ENCODE peak calls at places on chromosomes 12 and 14, in nine cellular contexts. Q is foreskin fibroblast, U is A549, P is ovary, V is NB4, X is IMR-90, F is thyroid gland, I is prostate gland, M is astrocyte. L is an unnamed sample.

GRCh38 chr12:96986883-96987523 is 79.9 kb downstream of the NEDD1 start:
- DNase-seq in Q (peak), U (peak), V (peak), F (peak), M (no peak), P (no peak), X (peak), I (no peak), L (no peak)

GRCh38 chr14:95183532-95184412 is 26.4 kb upstream of the DICER1 start:
- DNase-seq in I (no peak), F (no peak), U (no peak), Q (no peak), X (no peak), V (peak), P (no peak), M (no peak), L (no peak)

GRCh38 chr14:56059054-56059453 is 59.2 kb upstream of the PELI2 start:
- DNase-seq in Q (peak), I (no peak), F (no peak), P (no peak), X (peak), M (no peak), V (peak), U (no peak), L (no peak)

GRCh38 chr12:40226652-40227051 is 1.9 kb downstream of the LRRK2 start:
- DNase-seq in I (no peak), F (peak), U (peak), P (peak), M (peak), X (peak), V (peak), Q (peak), L (no peak)

GRCh38 chr12:96130396-96131059 is 63.6 kb upstream of the ELK3 start:
- DNase-seq in V (no peak), X (no peak), Q (no peak), I (no peak), P (no peak), M (no peak), F (no peak), U (no peak), L (no peak)

GRCh38 chr14:34437729-34438080 is 24.3 kb downstream of the SPTSSA start:
- DNase-seq in F (no peak), P (no peak), V (peak), U (no peak), Q (no peak), I (no peak), X (no peak), M (no peak), L (no peak)

GRCh38 chr12:123126294-123127144 is 24.4 kb downstream of the PITPNM2 start:
- DNase-seq in Q (peak), P (peak), F (no peak), U (peak), X (peak), M (peak), I (no peak), V (peak), L (no peak)

GRCh38 chr12:130286041-130286440 is 51.6 kb upstream of the PIWIL1 start:
- DNase-seq in V (peak), M (no peak), U (no peak), P (no peak), X (no peak), F (no peak), I (no peak), Q (no peak), L (no peak)

GRCh38 chr14:54572316-54572715 is 5.4 kb downstream of the SAMD4A start:
- DNase-seq in U (no peak), M (no peak), V (peak), X (no peak), P (no peak), F (no peak), Q (no peak), I (no peak), L (no peak)

GRCh38 chr14:72947366-72948160 is 21.3 kb downstream of the DCAF4 start:
- DNase-seq in I (no peak), Q (no peak), U (no peak), F (no peak), M (peak), V (peak), P (no peak), X (no peak), L (no peak)

GRCh38 chr12:123645851-123646250 is 12.2 kb downstream of the GTF2H3 start:
- DNase-seq in U (no peak), X (no peak), M (no peak), I (no peak), Q (no peak), V (no peak), F (no peak), P (no peak), L (no peak)

GRCh38 chr14:58796201-58796600 is 158.4 kb downstream of the DACT1 start:
- DNase-seq in X (no peak), F (no peak), Q (no peak), M (no peak), I (no peak), U (no peak), V (no peak), P (no peak), L (no peak)

GRCh38 chr12:59861635-59862034 is 265.8 kb downstream of the SLC16A7 start:
- DNase-seq in F (no peak), X (peak), Q (no peak), I (no peak), U (no peak), V (no peak), M (no peak), P (no peak), L (no peak)

GRCh38 chr14:53016491-53016890 is 65.6 kb upstream of the FERMT2 start:
- DNase-seq in X (peak), I (no peak), V (no peak), M (peak), F (no peak), P (no peak), Q (no peak), U (no peak), L (no peak)

GRCh38 chr14:24297190-24297964 is 2.2 kb downstream of the DHRS1 start:
- DNase-seq in V (peak), M (no peak), X (peak), F (no peak), I (no peak), P (no peak), Q (no peak), U (peak), L (no peak)
- TF ChIP-seq CTCF in V (peak), M (peak), X (peak), F (peak), I (peak), P (no peak), Q (peak), U (peak), L (peak)

GRCh38 chr14:63543826-63544320 is 696 bp upstream of the PPP2R5E start:
- DNase-seq in V (no peak), P (no peak), U (no peak), F (no peak), I (peak), X (no peak), Q (no peak), M (no peak), L (no peak)

GRCh38 chr14:63545431-63545830 is 2.3 kb upstream of the PPP2R5E start:
- DNase-seq in F (no peak), X (no peak), Q (no peak), V (no peak), I (no peak), U (no peak), M (no peak), P (no peak), L (no peak)

GRCh38 chr14:63543000-63543825 is at the start of gene PPP2R5E:
- DNase-seq in P (peak), F (peak), X (peak), I (peak), V (peak), M (peak), U (peak), Q (peak), L (peak)

GRCh38 chr14:63542231-63542999 is 762 bp downstream of the PPP2R5E start:
- DNase-seq in F (no peak), Q (no peak), I (peak), M (no peak), U (no peak), V (peak), P (no peak), X (no peak), L (no peak)

DNA sequence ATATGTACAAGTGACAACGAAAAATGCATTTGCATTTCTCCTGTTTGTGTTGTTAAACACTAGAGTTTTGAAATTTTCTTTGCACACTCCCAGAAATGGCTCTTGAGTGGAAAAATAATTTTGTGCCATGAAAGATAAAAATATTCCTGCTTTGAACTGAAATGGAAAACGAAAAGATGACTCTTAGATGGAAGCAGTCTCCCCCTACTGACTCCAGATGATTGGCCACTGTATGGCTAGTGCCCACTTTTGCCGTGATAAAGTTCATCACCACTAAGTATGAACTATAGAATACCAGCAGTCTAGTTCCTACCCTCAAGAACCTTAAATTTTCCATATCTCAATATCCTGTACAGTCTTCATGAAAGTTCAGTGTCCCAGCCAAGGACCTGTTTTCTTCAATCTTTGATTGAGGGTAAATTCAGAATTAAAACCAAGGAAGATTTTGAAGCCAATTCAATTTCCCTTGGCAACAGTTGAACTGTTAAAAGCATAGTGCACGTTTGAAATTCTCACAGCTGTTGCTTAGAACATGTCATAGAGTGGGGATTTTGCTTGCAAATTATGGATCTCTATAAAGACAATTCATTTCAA is 1.6 kb upstream of the PPP2R5E start:
- DNase-seq in Q (peak), X (peak), F (no peak), V (peak), M (no peak), P (no peak), U (peak), I (no peak), L (no peak)
- TF ChIP-seq CTCF in Q (peak), X (peak), F (peak), V (peak), M (peak), P (peak), U (peak), I (no peak), L (peak)

GRCh38 chr12:107415066-107415465 is 270.5 kb upstream of the PWP1 start:
- DNase-seq in U (peak), V (no peak), M (peak), F (no peak), I (no peak), P (no peak), X (peak), Q (peak), L (no peak)
- TF ChIP-seq CTCF in U (no peak), V (no peak), M (no peak), F (no peak), I (no peak), P (no peak), X (peak), Q (peak), L (no peak)

GRCh38 chr12:100927825-100928224 is 133.2 kb downstream of the ANO4 start:
- DNase-seq in M (peak), V (no peak), X (peak), P (no peak), I (no peak), U (no peak), Q (peak), F (no peak), L (no peak)

DNA sequence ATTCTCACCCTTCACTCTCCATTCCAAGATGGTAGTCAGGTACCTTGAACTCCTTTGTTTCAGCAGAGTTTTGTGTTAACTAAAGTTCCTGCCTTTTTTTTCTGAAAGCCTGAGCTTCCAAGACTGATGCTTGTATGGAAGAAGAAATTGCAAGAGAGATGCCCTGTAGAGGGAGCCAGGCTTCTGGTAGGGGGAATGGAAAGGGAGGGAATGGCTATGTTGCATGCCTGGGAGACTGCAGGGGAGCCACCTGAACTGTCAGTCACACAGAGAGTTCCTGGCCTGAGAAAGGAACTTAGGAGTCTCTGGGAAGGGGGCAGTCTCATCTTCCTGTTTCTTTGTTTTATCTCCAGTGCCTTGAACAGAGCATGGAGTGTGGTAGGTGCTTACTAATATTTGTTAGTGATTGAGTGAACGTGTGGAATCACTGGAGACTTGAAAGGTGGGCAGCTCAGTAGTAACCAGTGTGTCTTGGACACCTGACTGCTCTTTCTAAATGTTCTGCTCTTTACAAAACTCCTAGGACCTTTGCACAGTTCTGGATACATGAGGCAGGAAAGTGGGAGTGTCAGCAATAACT is 132.2 kb downstream of the ANO4 start:
- DNase-seq in F (no peak), Q (no peak), U (no peak), P (no peak), M (peak), I (no peak), V (peak), X (peak), L (no peak)
- TF ChIP-seq CTCF in F (no peak), Q (peak), U (no peak), P (no peak), M (peak), I (no peak), V (peak), X (peak), L (peak)

DNA sequence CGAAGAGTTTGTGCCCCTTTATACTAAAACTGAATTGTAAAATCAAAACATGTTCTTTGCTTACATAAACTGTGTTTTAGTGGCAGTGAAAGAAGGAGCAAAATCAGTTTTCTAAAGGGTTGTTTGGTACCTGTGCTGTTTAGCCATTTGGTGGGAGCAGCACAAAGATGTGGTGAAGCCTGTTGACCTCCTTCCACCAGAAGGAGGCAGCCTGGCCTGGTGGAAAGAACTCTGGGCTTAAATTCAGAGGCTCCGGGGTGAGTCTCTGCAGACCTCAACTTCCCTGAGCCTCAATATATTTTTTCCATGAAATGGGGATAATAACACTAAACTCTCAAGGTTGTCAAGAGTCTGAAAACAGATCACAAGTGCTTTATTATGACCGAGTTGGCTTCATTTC is 502.5 kb downstream of the VRK1 start:
- DNase-seq in F (no peak), Q (no peak), X (no peak), V (no peak), U (no peak), I (no peak), M (no peak), P (no peak), L (no peak)
- TF ChIP-seq CTCF in F (no peak), Q (no peak), X (no peak), V (no peak), U (no peak), I (no peak), M (no peak), P (no peak), L (no peak)

DNA sequence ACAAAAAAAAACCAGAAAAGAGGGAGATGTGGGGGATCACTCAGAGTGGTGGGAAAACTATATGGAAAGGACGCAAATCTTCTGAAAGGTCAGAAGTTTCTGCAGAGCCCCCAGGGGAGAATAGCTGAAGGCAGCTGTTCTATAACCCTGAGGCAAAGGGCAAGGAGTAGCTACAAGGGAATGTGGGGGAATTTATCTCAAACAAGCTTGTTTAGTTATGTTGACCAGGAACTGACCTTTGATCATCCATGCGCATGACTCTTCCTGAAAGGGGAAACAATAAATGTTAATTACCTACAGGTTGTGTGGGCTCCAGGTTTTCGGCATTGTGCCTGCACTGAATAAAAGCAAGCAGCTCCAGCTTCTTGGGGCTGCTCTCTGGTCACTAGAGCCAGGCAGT is 968.5 kb downstream of the AACS start:
- DNase-seq in F (no peak), V (no peak), I (no peak), P (no peak), X (no peak), Q (no peak), U (no peak), M (peak), L (no peak)
- TF ChIP-seq CTCF in F (no peak), V (no peak), I (no peak), P (no peak), X (no peak), Q (no peak), U (no peak), M (no peak), L (no peak)

GRCh38 chr14:78836777-78837176 is 666.6 kb downstream of the NRXN3 start:
- DNase-seq in Q (peak), U (peak), I (peak), V (peak), M (peak), X (peak), P (no peak), F (peak), L (peak)
- TF ChIP-seq CTCF in Q (peak), U (peak), I (peak), V (no peak), M (peak), X (peak), P (no peak), F (peak), L (peak)

DNA sequence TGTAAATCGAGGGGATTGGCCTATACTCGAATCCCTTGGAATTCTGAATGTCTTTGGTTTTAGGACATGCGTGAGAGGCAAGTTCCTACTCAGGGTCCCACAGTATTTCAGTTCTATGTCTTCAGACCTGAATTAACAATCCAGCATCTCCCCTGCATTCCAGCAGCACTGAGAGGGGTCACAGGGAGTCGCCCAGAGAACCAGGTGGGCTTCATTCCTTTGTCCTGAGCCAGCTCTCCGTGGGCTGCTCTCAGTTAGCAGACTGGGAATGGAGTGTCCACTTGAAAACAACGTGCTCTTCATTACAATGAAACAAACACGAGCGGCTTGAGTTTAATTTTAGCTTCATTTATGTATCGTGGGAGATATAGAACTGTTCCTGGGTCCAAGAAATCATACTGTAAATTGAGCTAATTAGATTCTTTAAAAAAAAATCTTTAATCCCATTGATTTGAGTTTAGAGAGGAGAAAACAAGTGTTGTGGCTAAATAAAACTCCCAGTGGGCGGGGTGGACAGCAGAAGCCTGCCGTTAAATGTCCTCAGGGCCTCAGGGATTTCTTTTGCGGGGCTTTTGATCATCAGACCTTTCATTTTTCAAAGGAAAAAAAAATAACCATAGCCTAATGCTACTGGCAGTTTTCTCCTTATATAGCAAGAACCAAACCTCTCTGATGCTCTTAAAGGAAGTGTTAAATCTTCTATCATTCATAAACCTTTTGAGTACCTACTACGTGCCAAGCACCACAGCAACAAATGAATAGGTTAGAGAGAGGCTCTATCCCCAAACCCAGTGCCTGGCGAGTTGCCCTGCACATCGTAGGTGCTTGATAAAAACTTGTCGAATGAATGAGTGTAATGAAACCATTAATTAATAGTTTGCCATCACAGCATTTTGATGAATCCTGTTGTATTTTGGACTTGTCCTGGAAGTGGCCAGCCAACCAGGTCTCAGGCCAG is 140.4 kb downstream of the CHST11 start:
- DNase-seq in F (no peak), V (no peak), U (no peak), I (no peak), M (peak), Q (no peak), X (no peak), P (no peak), L (no peak)
- TF ChIP-seq CTCF in F (no peak), V (no peak), U (no peak), I (no peak), M (no peak), Q (no peak), X (no peak), P (no peak), L (no peak)

L was measured in LNCaP clone FGC.